ENCODE peak calls at places on chromosomes 12 and 14, in ten cellular contexts. K, V, B, G, J, W, I, S, H and P are unnamed samples.
A peak's percentile ranks its signal among the peaks of the same experiment; 100 is the strongest.

GRCh38 chr12:29783773-29784666 is at the start of gene TMTC1:
- DNase-seq in H (peak; percentile 56), W (peak; percentile 90), B (no peak), S (no peak), I (peak; percentile 63), V (peak; percentile 77), J (peak; percentile 41), K (peak; percentile 76), G (peak; percentile 48), P (peak; percentile 95)

GRCh38 chr12:39327965-39328364 is 115.0 kb downstream of the KIF21A start:
- DNase-seq in S (no peak), K (no peak), I (no peak), H (no peak), V (no peak), J (no peak), G (no peak), W (no peak), B (no peak), P (no peak)

GRCh38 chr12:111354511-111354910 is 14.4 kb downstream of the PHETA1 start:
- DNase-seq in W (no peak), H (no peak), G (no peak), B (no peak), I (no peak), S (no peak), V (no peak), J (no peak), K (no peak), P (no peak)

GRCh38 chr12:26153421-26154154 is 28.8 kb upstream of the BHLHE41 start:
- DNase-seq in K (no peak), S (peak; percentile 100), J (no peak), I (peak; percentile 99), H (peak; percentile 73), G (no peak), W (no peak), V (peak; percentile 92), B (no peak), P (no peak)

GRCh38 chr14:33061667-33062325 is 123.1 kb downstream of the NPAS3 start:
- DNase-seq in G (no peak), K (no peak), S (no peak), V (peak; percentile 6), W (no peak), J (no peak), H (no peak), I (peak; percentile 38), B (no peak), P (peak; percentile 46)

GRCh38 chr12:98754095-98754494 is 109.0 kb downstream of the APAF1 start:
- DNase-seq in G (no peak), S (no peak), H (no peak), V (peak; percentile 9), J (no peak), K (no peak), I (peak; percentile 94), W (no peak), B (no peak), P (no peak)

GRCh38 chr14:88746042-88746441 is 46.7 kb downstream of the EML5 start:
- DNase-seq in I (peak; percentile 28), V (no peak), J (no peak), S (no peak), B (no peak), H (no peak), W (no peak), K (no peak), G (no peak), P (no peak)

GRCh38 chr12:108363165-108363564 is 24.1 kb upstream of the CMKLR1 start:
- DNase-seq in I (no peak), S (no peak), J (no peak), V (no peak), W (no peak), K (no peak), G (no peak), B (no peak), H (no peak), P (peak; percentile 24)

GRCh38 chr12:50110127-50110761 is 1.8 kb upstream of the COX14 start:
- DNase-seq in S (no peak), J (peak; percentile 47), G (peak; percentile 82), I (no peak), B (no peak), K (peak; percentile 83), W (peak; percentile 58), V (no peak), H (peak; percentile 52), P (no peak)

GRCh38 chr12:8844665-8845064 is 22.2 kb downstream of the A2ML1 start:
- DNase-seq in K (no peak), V (peak; percentile 56), J (peak; percentile 33), H (peak; percentile 80), S (no peak), G (no peak), B (no peak), W (peak; percentile 74), I (no peak), P (no peak)

GRCh38 chr12:19539836-19540235 is 100.5 kb downstream of the AEBP2 start:
- DNase-seq in H (no peak), B (no peak), I (no peak), G (no peak), S (no peak), V (no peak), J (no peak), K (no peak), W (no peak), P (no peak)

GRCh38 chr12:67355428-67356385 is 86.5 kb downstream of the CAND1 start:
- DNase-seq in V (peak; percentile 84), J (no peak), W (no peak), H (peak; percentile 28), I (peak; percentile 70), S (peak; percentile 18), K (no peak), B (no peak), G (no peak), P (peak; percentile 51)

GRCh38 chr12:6346235-6346832 is 4.5 kb upstream of the TNFRSF1A start:
- DNase-seq in V (no peak), G (no peak), S (no peak), I (no peak), K (no peak), W (no peak), J (no peak), B (no peak), H (no peak), P (peak; percentile 52)
- H3K27ac ChIP-seq in V (no peak overlapping the region), G (no peak overlapping the region), S (peak overlapping the region; percentile 48), I (peak overlapping the region; percentile 90), K (peak overlapping the region; percentile 84), W (peak overlapping the region; percentile 77), J (no peak overlapping the region), B (no peak overlapping the region), H (peak overlapping the region; percentile 45), P (no peak overlapping the region)

GRCh38 chr12:132251310-132251709 is 78.1 kb downstream of the GALNT9 start:
- DNase-seq in G (no peak), W (no peak), J (no peak), B (no peak), V (no peak), H (no peak), I (no peak), S (no peak), K (no peak), P (no peak)
- H3K4me1 ChIP-seq in G (no peaks in the 10 kb centered on the region), W (no peaks in the 10 kb centered on the region), J (no peaks in the 10 kb centered on the region), B (no peaks in the 10 kb centered on the region), V (no peaks in the 10 kb centered on the region), H (no peaks in the 10 kb centered on the region), I (no peaks in the 10 kb centered on the region), S (no peaks in the 10 kb centered on the region), K (no peaks in the 10 kb centered on the region), P (no peaks in the 10 kb centered on the region)

GRCh38 chr14:74909501-74909900 is 13.6 kb downstream of the RPS6KL1 start:
- DNase-seq in S (no peak), W (no peak), J (no peak), I (no peak), B (no peak), V (no peak), K (no peak), G (no peak), H (no peak), P (no peak)

GRCh38 chr14:74908861-74909341 is 14.2 kb downstream of the RPS6KL1 start:
- DNase-seq in I (no peak), K (no peak), G (no peak), W (no peak), J (no peak), H (no peak), B (no peak), V (no peak), S (no peak), P (no peak)

GRCh38 chr14:74906923-74907620 is 16.0 kb downstream of the RPS6KL1 start:
- DNase-seq in B (no peak), K (no peak), G (peak; percentile 40), J (no peak), H (no peak), I (no peak), V (no peak), S (no peak), W (no peak), P (peak; percentile 64)

GRCh38 chr14:74905595-74906142 is 17.4 kb downstream of the RPS6KL1 start:
- DNase-seq in G (peak; percentile 78), H (peak; percentile 69), W (peak; percentile 72), K (peak; percentile 84), S (no peak), V (peak; percentile 59), I (peak; percentile 68), J (peak; percentile 74), B (peak; percentile 71), P (peak; percentile 91)

DNA sequence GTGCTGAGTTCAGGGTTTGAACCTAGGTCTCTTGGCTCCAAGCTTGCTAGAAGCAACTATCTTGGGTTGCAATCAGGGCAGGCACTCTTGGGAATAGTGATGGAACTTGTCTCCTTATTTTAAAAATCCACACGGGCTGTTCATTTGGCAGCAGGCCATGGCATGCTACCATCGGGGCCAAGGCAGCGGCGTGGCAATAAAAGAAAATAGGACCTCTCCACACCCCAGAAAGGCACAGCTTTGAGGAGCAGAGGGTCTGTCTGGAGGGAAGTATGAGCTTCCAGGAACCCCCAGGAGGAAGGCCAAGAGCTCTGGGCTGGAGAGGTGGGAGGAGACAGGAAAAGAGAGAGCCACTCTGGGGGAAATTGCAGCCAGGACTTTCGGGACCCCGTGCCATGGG is 15.3 kb downstream of the RPS6KL1 start:
- DNase-seq in G (no peak), S (no peak), J (no peak), I (no peak), K (no peak), H (no peak), B (no peak), W (no peak), V (peak; percentile 32), P (no peak)
- H3K4me3 ChIP-seq in G (no peak overlapping the region), S (no peak overlapping the region), J (no peak overlapping the region), I (no peak overlapping the region), K (no peak overlapping the region), H (no peak overlapping the region), B (no peak overlapping the region), W (no peak overlapping the region), V (no peak overlapping the region), P (no peak overlapping the region)

DNA sequence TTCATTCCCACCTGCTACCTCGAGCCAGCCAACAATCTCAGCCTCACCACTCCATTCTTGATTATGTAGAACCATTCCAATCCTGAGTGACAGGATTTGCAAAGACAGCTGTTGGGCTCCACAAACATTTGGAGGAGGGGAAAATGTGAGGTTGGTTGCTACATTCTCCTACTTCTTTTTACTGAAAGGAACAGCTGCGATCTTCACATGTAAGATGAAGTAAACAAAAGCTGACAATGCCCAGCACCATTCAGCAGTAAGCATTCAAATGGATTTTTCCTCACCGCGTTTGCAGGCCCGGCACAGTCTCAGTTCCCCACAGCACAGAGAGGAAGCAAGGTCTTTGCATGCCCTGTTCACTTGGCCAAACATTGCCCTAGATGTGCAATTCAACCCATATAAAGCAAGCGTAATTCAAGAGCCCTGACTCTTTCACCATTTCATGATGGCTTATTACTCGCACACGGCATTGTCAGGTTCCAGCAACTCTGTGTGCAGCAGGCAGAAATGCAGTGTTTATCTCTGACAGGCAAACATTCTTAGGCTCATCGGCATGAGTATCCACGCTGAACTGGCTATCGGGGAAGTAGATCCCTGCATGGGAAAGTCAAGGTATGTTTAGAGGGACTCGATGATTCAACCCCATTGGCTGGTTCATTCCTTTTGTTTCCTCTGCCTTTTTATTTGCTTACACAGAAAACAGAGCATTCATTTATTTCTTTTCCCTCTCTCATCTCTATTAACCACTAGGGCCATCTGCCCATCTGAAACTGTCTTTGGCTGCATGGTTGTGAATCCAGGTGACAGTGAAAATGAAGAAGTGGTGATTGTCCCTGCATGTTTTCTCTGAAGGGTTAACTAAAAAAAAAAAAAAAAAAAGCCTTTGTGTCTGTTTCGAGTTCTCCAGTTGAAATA is 236.1 kb upstream of the PLEKHG7 start:
- DNase-seq in W (no peak), G (no peak), J (no peak), V (no peak), B (no peak), I (no peak), K (no peak), H (peak; percentile 28), S (no peak), P (peak; percentile 58)
- H3K27ac ChIP-seq in W (peak overlapping the region; percentile 1), G (no peak overlapping the region), J (no peak overlapping the region), V (peak overlapping the region; percentile 36), B (no peak overlapping the region), I (no peak overlapping the region), K (no peak overlapping the region), H (peak overlapping the region; percentile 19), S (no peak overlapping the region), P (peak overlapping the region; percentile 27)